ENCODE peak calls at places on chromosome 18, in seven cellular contexts. X, C, Q, Y, O, G and R are unnamed samples.

GRCh38 chr18:53941601-53942335 is 282.7 kb downstream of the MBD2 start:
- DNase-seq in Q (no peak), X (no peak), C (no peak), Y (no peak), G (no peak), O (no peak), R (no peak)

GRCh38 chr18:27967938-27968803 is 208.8 kb downstream of the CDH2 start:
- DNase-seq in X (no peak), O (no peak), C (no peak), G (no peak), Q (no peak), Y (no peak), R (no peak)

GRCh38 chr18:35797961-35798360 is 174.5 kb upstream of the RMP24 start:
- DNase-seq in Q (no peak), C (no peak), X (no peak), G (no peak), O (no peak), Y (no peak), R (no peak)

GRCh38 chr18:24227976-24228660 is 89.3 kb downstream of the CABYR start:
- DNase-seq in X (no peak), O (no peak), G (no peak), Q (no peak), C (no peak), Y (no peak), R (no peak)

GRCh38 chr18:75408554-75409506 is 18.7 kb downstream of the SMIM21 start:
- DNase-seq in Q (no peak), G (peak), O (no peak), C (no peak), Y (peak), X (peak), R (peak)

GRCh38 chr18:12944724-12945123 is 3.1 kb upstream of the SEH1L start:
- DNase-seq in X (no peak), Q (no peak), C (peak), Y (no peak), G (peak), O (no peak), R (no peak)

GRCh38 chr18:36532815-36533214 is 235.3 kb downstream of the FHOD3 start:
- DNase-seq in Q (no peak), C (no peak), O (no peak), G (no peak), X (no peak), Y (no peak), R (no peak)

GRCh38 chr18:28189400-28190239 is 12.7 kb upstream of the CDH2 start:
- DNase-seq in X (peak), O (no peak), Q (no peak), C (peak), Y (no peak), G (peak), R (no peak)

GRCh38 chr18:30489890-30490643 is 552.5 kb downstream of the DSC3 start:
- DNase-seq in Q (no peak), O (no peak), G (no peak), Y (no peak), C (no peak), X (no peak), R (no peak)